ENCODE peak calls at places on chromosomes 7 and 10, in seven cellular contexts. One of them, this sample, is unnamed.

GRCh38 chr7:116145245-116145852 is 65.0 kb upstream of the TES start:
- DNase-seq in posterior vena cava: no peak
- DNase-seq in dermis blood vessel endothelial cell: no peak
- DNase-seq in stimulated activated CD4-positive, alpha-beta T cell treated with anti-CD3 and anti-CD28 coated beads, Interleukin-4, amount 100 ng/mL, for 4 hours: no peak
- DNase-seq in pulmonary artery endothelial cell: no peak
- DNase-seq in mammary epithelial cell: no peak
- DNase-seq in epithelial cell of esophagus: no peak
- DNase-seq in this sample: no peak

GRCh38 chr10:122154733-122155366 is 116.2 kb upstream of the BTBD16 start:
- DNase-seq in posterior vena cava: no peak
- DNase-seq in dermis blood vessel endothelial cell: no peak
- DNase-seq in stimulated activated CD4-positive, alpha-beta T cell treated with anti-CD3 and anti-CD28 coated beads, Interleukin-4, amount 100 ng/mL, for 4 hours: no peak
- DNase-seq in pulmonary artery endothelial cell: no peak
- DNase-seq in mammary epithelial cell: peak; percentile 24
- DNase-seq in epithelial cell of esophagus: peak; percentile 40
- DNase-seq in this sample: peak; percentile 91

GRCh38 chr7:102860351-102860811 is 52.4 kb upstream of the LRRC17 start:
- DNase-seq in posterior vena cava: no peak
- DNase-seq in dermis blood vessel endothelial cell: peak; percentile 40
- DNase-seq in stimulated activated CD4-positive, alpha-beta T cell treated with anti-CD3 and anti-CD28 coated beads, Interleukin-4, amount 100 ng/mL, for 4 hours: no peak
- DNase-seq in pulmonary artery endothelial cell: no peak
- DNase-seq in mammary epithelial cell: peak; percentile 47
- DNase-seq in epithelial cell of esophagus: peak; percentile 44
- DNase-seq in this sample: peak; percentile 86

GRCh38 chr10:108392286-108392685 is 1227.8 kb upstream of the SORCS1 start:
- DNase-seq in posterior vena cava: no peak
- DNase-seq in dermis blood vessel endothelial cell: no peak
- DNase-seq in stimulated activated CD4-positive, alpha-beta T cell treated with anti-CD3 and anti-CD28 coated beads, Interleukin-4, amount 100 ng/mL, for 4 hours: no peak
- DNase-seq in pulmonary artery endothelial cell: no peak
- DNase-seq in mammary epithelial cell: peak; percentile 47
- DNase-seq in epithelial cell of esophagus: peak; percentile 68
- DNase-seq in this sample: peak; percentile 82

GRCh38 chr10:102280397-102281015 is 35.2 kb downstream of the GBF1 start:
- DNase-seq in posterior vena cava: no peak
- DNase-seq in dermis blood vessel endothelial cell: peak; percentile 77
- DNase-seq in stimulated activated CD4-positive, alpha-beta T cell treated with anti-CD3 and anti-CD28 coated beads, Interleukin-4, amount 100 ng/mL, for 4 hours: no peak
- DNase-seq in pulmonary artery endothelial cell: peak; percentile 29
- DNase-seq in mammary epithelial cell: no peak
- DNase-seq in epithelial cell of esophagus: no peak
- DNase-seq in this sample: peak; percentile 15

GRCh38 chr7:74482629-74483401 is 29.1 kb downstream of the GTF2IRD1 start:
- DNase-seq in posterior vena cava: no peak
- DNase-seq in dermis blood vessel endothelial cell: no peak
- DNase-seq in stimulated activated CD4-positive, alpha-beta T cell treated with anti-CD3 and anti-CD28 coated beads, Interleukin-4, amount 100 ng/mL, for 4 hours: no peak
- DNase-seq in pulmonary artery endothelial cell: no peak
- DNase-seq in mammary epithelial cell: peak; percentile 74
- DNase-seq in epithelial cell of esophagus: peak; percentile 84
- DNase-seq in this sample: peak; percentile 78

GRCh38 chr7:99184468-99185225 is 23.3 kb downstream of the KPNA7 start:
- DNase-seq in posterior vena cava: peak; percentile 37
- DNase-seq in dermis blood vessel endothelial cell: no peak
- DNase-seq in stimulated activated CD4-positive, alpha-beta T cell treated with anti-CD3 and anti-CD28 coated beads, Interleukin-4, amount 100 ng/mL, for 4 hours: no peak
- DNase-seq in pulmonary artery endothelial cell: no peak
- DNase-seq in mammary epithelial cell: no peak
- DNase-seq in epithelial cell of esophagus: no peak
- DNase-seq in this sample: no peak

GRCh38 chr7:18191329-18191728 is 163.7 kb upstream of the PRPS1L1 start:
- DNase-seq in posterior vena cava: no peak
- DNase-seq in dermis blood vessel endothelial cell: no peak
- DNase-seq in stimulated activated CD4-positive, alpha-beta T cell treated with anti-CD3 and anti-CD28 coated beads, Interleukin-4, amount 100 ng/mL, for 4 hours: no peak
- DNase-seq in pulmonary artery endothelial cell: no peak
- DNase-seq in mammary epithelial cell: no peak
- DNase-seq in epithelial cell of esophagus: no peak
- DNase-seq in this sample: no peak

GRCh38 chr10:43128331-43128730 is 9.9 kb upstream of the CSGALNACT2 start:
- DNase-seq in posterior vena cava: no peak
- DNase-seq in dermis blood vessel endothelial cell: no peak
- DNase-seq in stimulated activated CD4-positive, alpha-beta T cell treated with anti-CD3 and anti-CD28 coated beads, Interleukin-4, amount 100 ng/mL, for 4 hours: no peak
- DNase-seq in pulmonary artery endothelial cell: no peak
- DNase-seq in mammary epithelial cell: no peak
- DNase-seq in epithelial cell of esophagus: no peak
- DNase-seq in this sample: no peak

GRCh38 chr7:2231992-2232765 is 566 bp downstream of the MAD1L1 start:
- DNase-seq in posterior vena cava: no peak
- DNase-seq in dermis blood vessel endothelial cell: peak; percentile 40
- DNase-seq in stimulated activated CD4-positive, alpha-beta T cell treated with anti-CD3 and anti-CD28 coated beads, Interleukin-4, amount 100 ng/mL, for 4 hours: peak; percentile 6
- DNase-seq in pulmonary artery endothelial cell: no peak
- DNase-seq in mammary epithelial cell: peak; percentile 16
- DNase-seq in epithelial cell of esophagus: no peak
- DNase-seq in this sample: peak; percentile 59

GRCh38 chr10:99526861-99527504 is 5.8 kb upstream of the NKX2-3 start:
- DNase-seq in posterior vena cava: no peak
- DNase-seq in dermis blood vessel endothelial cell: no peak
- DNase-seq in stimulated activated CD4-positive, alpha-beta T cell treated with anti-CD3 and anti-CD28 coated beads, Interleukin-4, amount 100 ng/mL, for 4 hours: no peak
- DNase-seq in pulmonary artery endothelial cell: no peak
- DNase-seq in mammary epithelial cell: no peak
- DNase-seq in epithelial cell of esophagus: no peak
- DNase-seq in this sample: no peak

GRCh38 chr10:58438340-58438739 is 53.1 kb downstream of the TFAM start:
- DNase-seq in posterior vena cava: no peak
- DNase-seq in dermis blood vessel endothelial cell: no peak
- DNase-seq in stimulated activated CD4-positive, alpha-beta T cell treated with anti-CD3 and anti-CD28 coated beads, Interleukin-4, amount 100 ng/mL, for 4 hours: no peak
- DNase-seq in pulmonary artery endothelial cell: no peak
- DNase-seq in mammary epithelial cell: peak; percentile 67
- DNase-seq in epithelial cell of esophagus: peak; percentile 68
- DNase-seq in this sample: peak; percentile 73

GRCh38 chr7:82471351-82472020 is 27.9 kb upstream of the CACNA2D1 start:
- DNase-seq in posterior vena cava: no peak
- DNase-seq in dermis blood vessel endothelial cell: no peak
- DNase-seq in stimulated activated CD4-positive, alpha-beta T cell treated with anti-CD3 and anti-CD28 coated beads, Interleukin-4, amount 100 ng/mL, for 4 hours: no peak
- DNase-seq in pulmonary artery endothelial cell: no peak
- DNase-seq in mammary epithelial cell: no peak
- DNase-seq in epithelial cell of esophagus: no peak
- DNase-seq in this sample: no peak

GRCh38 chr7:148472406-148472805 is 118.2 kb upstream of the C7orf33 start:
- DNase-seq in posterior vena cava: no peak
- DNase-seq in dermis blood vessel endothelial cell: no peak
- DNase-seq in stimulated activated CD4-positive, alpha-beta T cell treated with anti-CD3 and anti-CD28 coated beads, Interleukin-4, amount 100 ng/mL, for 4 hours: no peak
- DNase-seq in pulmonary artery endothelial cell: no peak
- DNase-seq in mammary epithelial cell: peak; percentile 37
- DNase-seq in epithelial cell of esophagus: peak; percentile 70
- DNase-seq in this sample: no peak

GRCh38 chr7:7808626-7809025 is 90.2 kb upstream of the RPA3 start:
- DNase-seq in posterior vena cava: no peak
- DNase-seq in dermis blood vessel endothelial cell: no peak
- DNase-seq in stimulated activated CD4-positive, alpha-beta T cell treated with anti-CD3 and anti-CD28 coated beads, Interleukin-4, amount 100 ng/mL, for 4 hours: no peak
- DNase-seq in pulmonary artery endothelial cell: no peak
- DNase-seq in mammary epithelial cell: no peak
- DNase-seq in epithelial cell of esophagus: no peak
- DNase-seq in this sample: no peak

GRCh38 chr7:65371468-65371867 is 2.2 kb upstream of the ZNF92 start:
- DNase-seq in posterior vena cava: no peak
- DNase-seq in dermis blood vessel endothelial cell: no peak
- DNase-seq in stimulated activated CD4-positive, alpha-beta T cell treated with anti-CD3 and anti-CD28 coated beads, Interleukin-4, amount 100 ng/mL, for 4 hours: no peak
- DNase-seq in pulmonary artery endothelial cell: no peak
- DNase-seq in mammary epithelial cell: no peak
- DNase-seq in epithelial cell of esophagus: no peak
- DNase-seq in this sample: no peak

GRCh38 chr10:31320179-31320597 is 1.2 kb downstream of the ZEB1 start:
- DNase-seq in posterior vena cava: peak; percentile 82
- DNase-seq in dermis blood vessel endothelial cell: no peak
- DNase-seq in stimulated activated CD4-positive, alpha-beta T cell treated with anti-CD3 and anti-CD28 coated beads, Interleukin-4, amount 100 ng/mL, for 4 hours: peak; percentile 56
- DNase-seq in pulmonary artery endothelial cell: no peak
- DNase-seq in mammary epithelial cell: peak; percentile 49
- DNase-seq in epithelial cell of esophagus: peak; percentile 10
- DNase-seq in this sample: peak; percentile 54

GRCh38 chr10:127694580-127695193 is 42.3 kb upstream of the FOXI2 start:
- DNase-seq in posterior vena cava: no peak
- DNase-seq in dermis blood vessel endothelial cell: peak; percentile 59
- DNase-seq in stimulated activated CD4-positive, alpha-beta T cell treated with anti-CD3 and anti-CD28 coated beads, Interleukin-4, amount 100 ng/mL, for 4 hours: peak; percentile 3
- DNase-seq in pulmonary artery endothelial cell: no peak
- DNase-seq in mammary epithelial cell: peak; percentile 5
- DNase-seq in epithelial cell of esophagus: peak; percentile 11
- DNase-seq in this sample: peak; percentile 25

This sample was measured in GM23248.